ENCODE peak calls at places on chromosomes 11 and 22, in six cellular contexts. One of them, this sample, is unnamed.

GRCh38 chr22:27512283-27512761 is 289.2 kb downstream of the MN1 start:
- DNase-seq in suprapubic skin: peak
- DNase-seq in BJ: peak
- DNase-seq in retinal pigment epithelial cell: no peak
- DNase-seq in IMR-90: peak
- DNase-seq in Peyer's patch: no peak
- DNase-seq in this sample: peak

GRCh38 chr11:110431212-110432073 is 1.7 kb downstream of the FDX1 start:
- DNase-seq in suprapubic skin: no peak
- DNase-seq in BJ: no peak
- DNase-seq in retinal pigment epithelial cell: no peak
- DNase-seq in IMR-90: peak
- DNase-seq in Peyer's patch: no peak
- DNase-seq in this sample: peak

GRCh38 chr11:93194673-93195291 is 3.0 kb downstream of the SLC36A4 start:
- DNase-seq in suprapubic skin: no peak
- DNase-seq in BJ: no peak
- DNase-seq in retinal pigment epithelial cell: no peak
- DNase-seq in IMR-90: no peak
- DNase-seq in Peyer's patch: no peak
- DNase-seq in this sample: no peak

GRCh38 chr11:63896071-63896470 is 20.9 kb downstream of the RCOR2 start:
- DNase-seq in suprapubic skin: no peak
- DNase-seq in BJ: no peak
- DNase-seq in retinal pigment epithelial cell: no peak
- DNase-seq in IMR-90: no peak
- DNase-seq in Peyer's patch: no peak
- DNase-seq in this sample: no peak

GRCh38 chr22:47372111-47372581 is 609.7 kb downstream of the TBC1D22A start:
- DNase-seq in suprapubic skin: peak
- DNase-seq in BJ: no peak
- DNase-seq in retinal pigment epithelial cell: no peak
- DNase-seq in IMR-90: no peak
- DNase-seq in Peyer's patch: peak
- DNase-seq in this sample: no peak

GRCh38 chr11:73866586-73866996 is 10.1 kb downstream of the COA4 start:
- DNase-seq in suprapubic skin: no peak
- DNase-seq in BJ: peak
- DNase-seq in retinal pigment epithelial cell: peak
- DNase-seq in IMR-90: peak
- DNase-seq in Peyer's patch: no peak
- DNase-seq in this sample: peak

GRCh38 chr11:32173435-32173834 is 82.6 kb downstream of the RCN1 start:
- DNase-seq in suprapubic skin: no peak
- DNase-seq in BJ: no peak
- DNase-seq in retinal pigment epithelial cell: no peak
- DNase-seq in IMR-90: peak
- DNase-seq in Peyer's patch: peak
- DNase-seq in this sample: peak

GRCh38 chr22:47593291-47593690 is 830.8 kb downstream of the TBC1D22A start:
- DNase-seq in suprapubic skin: peak
- DNase-seq in BJ: no peak
- DNase-seq in retinal pigment epithelial cell: no peak
- DNase-seq in IMR-90: no peak
- DNase-seq in Peyer's patch: no peak
- DNase-seq in this sample: no peak

GRCh38 chr11:2590951-2591754 is 108.6 kb downstream of the KCNQ1OT1 start:
- DNase-seq in suprapubic skin: peak
- DNase-seq in BJ: no peak
- DNase-seq in retinal pigment epithelial cell: peak
- DNase-seq in IMR-90: no peak
- DNase-seq in Peyer's patch: no peak
- DNase-seq in this sample: no peak

GRCh38 chr22:44595841-44596341 is 97.9 kb upstream of the RTL6 start:
- DNase-seq in suprapubic skin: no peak
- DNase-seq in BJ: no peak
- DNase-seq in retinal pigment epithelial cell: no peak
- DNase-seq in IMR-90: peak
- DNase-seq in Peyer's patch: no peak
- DNase-seq in this sample: no peak

GRCh38 chr11:133163463-133164419 is 368.6 kb downstream of the OPCML start:
- DNase-seq in suprapubic skin: no peak
- DNase-seq in BJ: no peak
- DNase-seq in retinal pigment epithelial cell: no peak
- DNase-seq in IMR-90: peak
- DNase-seq in Peyer's patch: no peak
- DNase-seq in this sample: peak

GRCh38 chr11:131925829-131926228 is 555.4 kb downstream of the NTM start:
- DNase-seq in suprapubic skin: no peak
- DNase-seq in BJ: no peak
- DNase-seq in retinal pigment epithelial cell: no peak
- DNase-seq in IMR-90: peak
- DNase-seq in Peyer's patch: no peak
- DNase-seq in this sample: no peak

GRCh38 chr22:29224121-29224858 is 18.6 kb downstream of the EMID1 start:
- DNase-seq in suprapubic skin: no peak
- DNase-seq in BJ: no peak
- DNase-seq in retinal pigment epithelial cell: no peak
- DNase-seq in IMR-90: no peak
- DNase-seq in Peyer's patch: peak
- DNase-seq in this sample: no peak

GRCh38 chr22:36405671-36406070 is 17.9 kb upstream of the MYH9 start:
- DNase-seq in suprapubic skin: no peak
- DNase-seq in BJ: no peak
- DNase-seq in retinal pigment epithelial cell: no peak
- DNase-seq in IMR-90: no peak
- DNase-seq in Peyer's patch: no peak
- DNase-seq in this sample: no peak

GRCh38 chr22:41603873-41604332 is 14.3 kb upstream of the PMM1 start:
- DNase-seq in suprapubic skin: no peak
- DNase-seq in BJ: no peak
- DNase-seq in retinal pigment epithelial cell: no peak
- DNase-seq in IMR-90: no peak
- DNase-seq in Peyer's patch: no peak
- DNase-seq in this sample: no peak

GRCh38 chr22:24433001-24433867 is 5.8 kb downstream of the ADORA2A start:
- DNase-seq in suprapubic skin: no peak
- DNase-seq in BJ: no peak
- DNase-seq in retinal pigment epithelial cell: no peak
- DNase-seq in IMR-90: no peak
- DNase-seq in Peyer's patch: peak
- DNase-seq in this sample: no peak

DNA sequence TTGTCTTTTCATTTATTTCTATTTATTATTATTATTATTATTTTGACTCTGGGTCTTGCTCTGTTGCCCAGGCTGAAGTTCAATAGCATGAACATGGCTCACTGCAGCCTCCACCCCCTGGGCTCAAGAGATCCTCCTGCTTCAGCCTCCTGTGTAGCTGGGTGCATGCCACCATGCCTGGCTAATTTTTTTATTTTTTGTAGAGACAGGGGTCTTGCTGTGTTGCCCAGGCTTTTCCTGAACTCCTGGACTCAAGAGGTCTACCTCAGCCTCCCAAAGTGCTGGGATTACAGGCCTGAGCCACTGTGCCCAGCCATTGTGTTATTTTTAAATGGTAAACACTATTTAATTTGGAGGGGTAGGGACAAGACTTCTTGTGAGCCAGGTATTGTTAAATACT is 23.3 kb upstream of the RRM1 start:
- DNase-seq in suprapubic skin: no peak
- DNase-seq in BJ: no peak
- DNase-seq in retinal pigment epithelial cell: no peak
- DNase-seq in IMR-90: no peak
- DNase-seq in Peyer's patch: no peak
- DNase-seq in this sample: no peak
- H3K4me3 ChIP-seq in suprapubic skin: no peak
- H3K4me3 ChIP-seq in BJ: no peak
- H3K4me3 ChIP-seq in retinal pigment epithelial cell: no peak
- H3K4me3 ChIP-seq in IMR-90: no peak
- H3K4me3 ChIP-seq in Peyer's patch: no peak
- H3K4me3 ChIP-seq in this sample: no peak

GRCh38 chr11:112439614-112440013 is 179.0 kb upstream of the PLET1 start:
- DNase-seq in suprapubic skin: no peak
- DNase-seq in BJ: no peak
- DNase-seq in retinal pigment epithelial cell: no peak
- DNase-seq in IMR-90: no peak
- DNase-seq in Peyer's patch: no peak
- DNase-seq in this sample: no peak

GRCh38 chr11:112437096-112437495 is 176.4 kb upstream of the PLET1 start:
- DNase-seq in suprapubic skin: no peak
- DNase-seq in BJ: no peak
- DNase-seq in retinal pigment epithelial cell: no peak
- DNase-seq in IMR-90: no peak
- DNase-seq in Peyer's patch: no peak
- DNase-seq in this sample: no peak

DNA sequence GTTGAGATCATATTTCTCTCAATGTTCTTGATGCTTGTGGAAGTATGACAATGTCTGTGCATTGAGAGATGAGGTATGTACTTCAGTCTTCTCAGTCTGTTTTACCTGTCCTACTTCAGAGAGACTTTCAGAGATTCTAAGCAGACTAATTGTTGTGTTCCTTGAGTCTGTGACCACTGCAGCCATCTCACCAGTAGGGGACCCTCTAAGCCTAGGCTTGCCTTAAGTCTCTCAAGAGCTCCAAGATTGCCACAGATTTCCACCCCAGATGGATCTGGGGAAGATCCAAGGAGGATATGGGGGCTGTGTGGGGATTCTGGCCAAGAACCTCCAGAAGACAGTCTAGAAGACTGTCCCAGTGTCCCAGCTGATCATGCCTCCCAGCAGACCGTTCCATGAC is 179.9 kb upstream of the PLET1 start:
- DNase-seq in suprapubic skin: no peak
- DNase-seq in BJ: no peak
- DNase-seq in retinal pigment epithelial cell: no peak
- DNase-seq in IMR-90: no peak
- DNase-seq in Peyer's patch: no peak
- DNase-seq in this sample: peak
- TF ChIP-seq CTCF in suprapubic skin: no peak
- TF ChIP-seq CTCF in BJ: peak
- TF ChIP-seq CTCF in retinal pigment epithelial cell: peak
- TF ChIP-seq CTCF in IMR-90: no peak
- TF ChIP-seq CTCF in Peyer's patch: no peak
- TF ChIP-seq CTCF in this sample: peak

GRCh38 chr11:11842426-11843008 is 745 bp downstream of the USP47 start:
- DNase-seq in suprapubic skin: no peak
- DNase-seq in BJ: peak
- DNase-seq in retinal pigment epithelial cell: peak
- DNase-seq in IMR-90: peak
- DNase-seq in Peyer's patch: no peak
- DNase-seq in this sample: peak

GRCh38 chr11:11841605-11842425 is at the start of gene USP47:
- DNase-seq in suprapubic skin: peak
- DNase-seq in BJ: peak
- DNase-seq in retinal pigment epithelial cell: no peak
- DNase-seq in IMR-90: peak
- DNase-seq in Peyer's patch: peak
- DNase-seq in this sample: peak

GRCh38 chr11:11843642-11844041 is 1.9 kb downstream of the USP47 start:
- DNase-seq in suprapubic skin: no peak
- DNase-seq in BJ: no peak
- DNase-seq in retinal pigment epithelial cell: no peak
- DNase-seq in IMR-90: no peak
- DNase-seq in Peyer's patch: no peak
- DNase-seq in this sample: no peak

GRCh38 chr11:11844272-11844671 is 2.5 kb downstream of the USP47 start:
- DNase-seq in suprapubic skin: no peak
- DNase-seq in BJ: no peak
- DNase-seq in retinal pigment epithelial cell: no peak
- DNase-seq in IMR-90: no peak
- DNase-seq in Peyer's patch: no peak
- DNase-seq in this sample: no peak

GRCh38 chr11:11843233-11843632 is 1.5 kb downstream of the USP47 start:
- DNase-seq in suprapubic skin: no peak
- DNase-seq in BJ: peak
- DNase-seq in retinal pigment epithelial cell: no peak
- DNase-seq in IMR-90: peak
- DNase-seq in Peyer's patch: no peak
- DNase-seq in this sample: peak
- H3K4me3 ChIP-seq in suprapubic skin: peak
- H3K4me3 ChIP-seq in BJ: peak
- H3K4me3 ChIP-seq in retinal pigment epithelial cell: peak
- H3K4me3 ChIP-seq in IMR-90: peak
- H3K4me3 ChIP-seq in Peyer's patch: peak
- H3K4me3 ChIP-seq in this sample: peak

GRCh38 chr22:32518848-32519247 is 44.2 kb downstream of the FBXO7 start:
- DNase-seq in suprapubic skin: no peak
- DNase-seq in BJ: no peak
- DNase-seq in retinal pigment epithelial cell: no peak
- DNase-seq in IMR-90: no peak
- DNase-seq in Peyer's patch: no peak
- DNase-seq in this sample: no peak
- TF ChIP-seq CTCF in suprapubic skin: no peak
- TF ChIP-seq CTCF in BJ: no peak
- TF ChIP-seq CTCF in retinal pigment epithelial cell: peak
- TF ChIP-seq CTCF in IMR-90: no peak
- TF ChIP-seq CTCF in Peyer's patch: no peak
- TF ChIP-seq CTCF in this sample: peak

DNA sequence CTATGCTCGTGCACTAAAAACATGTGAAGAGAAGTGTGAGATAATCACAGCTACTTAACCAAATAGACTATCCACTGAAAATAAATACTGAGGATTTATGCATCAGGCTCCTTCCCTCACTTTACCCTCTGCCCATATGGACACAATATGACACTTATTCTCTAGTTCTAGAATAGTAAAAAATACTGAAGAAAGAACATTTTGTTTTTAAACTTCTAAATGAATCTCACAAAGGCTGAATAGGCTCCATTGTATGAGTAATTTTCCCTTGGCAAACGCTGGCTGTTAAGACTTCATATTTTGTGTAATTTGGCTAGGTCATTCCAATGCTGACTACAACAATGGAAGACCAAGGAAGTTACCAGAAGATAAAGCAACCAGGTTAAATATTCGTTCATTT is 9.9 kb downstream of the HPS5 start:
- DNase-seq in suprapubic skin: no peak
- DNase-seq in BJ: no peak
- DNase-seq in retinal pigment epithelial cell: no peak
- DNase-seq in IMR-90: peak
- DNase-seq in Peyer's patch: no peak
- DNase-seq in this sample: peak
- H3K4me3 ChIP-seq in suprapubic skin: peak
- H3K4me3 ChIP-seq in BJ: no peak
- H3K4me3 ChIP-seq in retinal pigment epithelial cell: no peak
- H3K4me3 ChIP-seq in IMR-90: no peak
- H3K4me3 ChIP-seq in Peyer's patch: no peak
- H3K4me3 ChIP-seq in this sample: no peak